ENCODE peak calls at places on chromosome 20, in seven cellular contexts. E is IMR-90, N is mesendoderm, G is mesenchymal stem cell, A is neuronal stem cell, V is H1, F is trophoblast cell. L is an unnamed sample.

GRCh38 chr20:34938466-34939163 is 17.0 kb downstream of the GSS start:
- DNase-seq in E (no peak), N (no peak), G (no peak), A (no peak), V (no peak), F (no peak), L (no peak)

GRCh38 chr20:37356961-37357371 is 11.0 kb downstream of the SRC start:
- DNase-seq in E (no peak), N (no peak), G (no peak), A (no peak), V (no peak), F (no peak), L (no peak)

GRCh38 chr20:23454816-23455215 is 2.1 kb upstream of the CST11 start:
- DNase-seq in E (no peak), N (no peak), G (no peak), A (no peak), V (no peak), F (peak), L (no peak)

GRCh38 chr20:420721-421574 is 12.8 kb downstream of the RBCK1 start:
- DNase-seq in E (no peak), N (no peak), G (no peak), A (no peak), V (no peak), F (no peak), L (peak)

GRCh38 chr20:58014628-58015315 is 213.7 kb downstream of the ANKRD60 start:
- DNase-seq in E (no peak), N (no peak), G (no peak), A (no peak), V (no peak), F (no peak), L (peak)

GRCh38 chr20:10553326-10553984 is 118.3 kb downstream of the SLX4IP start:
- DNase-seq in E (peak), N (peak), G (peak), A (peak), V (no peak), F (peak), L (peak)

GRCh38 chr20:47620808-47621805 is 119.4 kb downstream of the NCOA3 start:
- DNase-seq in E (peak), N (peak), G (peak), A (peak), V (no peak), F (no peak), L (no peak)

GRCh38 chr20:62951143-62951895 is 1.2 kb upstream of the SLC17A9 start:
- DNase-seq in E (no peak), N (no peak), G (no peak), A (no peak), V (no peak), F (no peak), L (no peak)

GRCh38 chr20:60512436-60512835 is 554.2 kb downstream of the CDH26 start:
- DNase-seq in E (peak), N (peak), G (no peak), A (peak), V (peak), F (peak), L (peak)

GRCh38 chr20:60750909-60751308 is 501.2 kb upstream of the CDH4 start:
- DNase-seq in E (no peak), N (no peak), G (no peak), A (no peak), V (no peak), F (no peak), L (no peak)

GRCh38 chr20:43941476-43942212 is 27.0 kb downstream of the TOX2 start:
- DNase-seq in E (peak), N (no peak), G (no peak), A (no peak), V (no peak), F (no peak), L (no peak)

DNA sequence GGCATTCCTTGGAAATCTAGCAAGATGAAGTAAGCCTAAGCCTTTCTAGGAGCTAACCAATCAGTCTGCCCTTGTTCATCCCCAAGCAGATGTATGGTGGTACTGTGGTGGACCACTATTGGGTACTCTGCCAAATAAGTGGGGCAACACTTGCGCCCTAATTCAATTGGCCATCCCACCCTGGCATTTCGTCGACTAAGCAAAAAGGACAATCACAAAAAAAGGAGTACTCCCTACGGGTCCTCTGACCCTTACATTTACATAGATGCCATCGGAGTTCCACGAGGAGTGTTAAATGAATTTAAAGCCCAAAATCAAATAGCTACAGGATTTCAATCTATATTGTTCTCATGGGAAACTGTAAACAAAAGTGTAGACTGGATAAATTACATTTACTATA is 19.5 kb downstream of the CHD6 start:
- DNase-seq in E (no peak), N (no peak), G (no peak), A (no peak), V (no peak), F (no peak), L (no peak)
- H2AK5ac ChIP-seq in E (no peak), N (no peak), G (no peak), A (no peak), V (no peak), F (no peak), L (no peak)

GRCh38 chr20:38957915-38958485 is 4.1 kb upstream of the DHX35 start:
- DNase-seq in E (no peak), N (no peak), G (no peak), A (no peak), V (no peak), F (no peak), L (no peak)

GRCh38 chr20:38963745-38964144 is 1.6 kb downstream of the DHX35 start:
- DNase-seq in E (no peak), N (no peak), G (no peak), A (no peak), V (no peak), F (no peak), L (no peak)

GRCh38 chr20:38962044-38962897 is at the start of gene DHX35:
- DNase-seq in E (peak), N (peak), G (peak), A (peak), V (peak), F (peak), L (peak)

GRCh38 chr20:38962898-38963484 is 847 bp downstream of the DHX35 start:
- DNase-seq in E (no peak), N (no peak), G (no peak), A (no peak), V (no peak), F (no peak), L (no peak)

DNA sequence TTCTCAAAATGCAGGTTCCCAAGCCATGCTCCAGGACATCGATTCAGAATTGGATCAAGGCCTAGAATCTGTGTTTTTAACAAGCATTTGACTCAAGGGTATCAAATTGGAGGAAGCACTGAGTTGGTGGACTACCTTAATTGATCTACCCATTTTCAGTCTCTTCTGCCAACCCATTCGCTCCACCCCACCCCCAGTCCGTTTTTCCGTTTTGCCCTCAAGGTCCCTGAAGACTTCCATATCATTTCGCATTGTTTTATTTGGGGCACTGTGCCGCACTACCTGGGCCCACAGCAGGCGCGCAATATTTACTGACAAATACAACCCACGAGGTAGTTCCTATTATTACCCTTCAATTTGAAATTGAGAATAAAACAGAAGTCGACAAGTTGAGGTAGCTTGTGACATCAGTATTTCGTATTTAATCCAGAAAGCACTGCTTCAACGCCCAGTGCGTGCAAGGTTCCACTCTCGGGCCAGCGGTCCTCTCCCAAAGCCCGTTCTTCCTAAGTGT is 557 bp upstream of the DHX35 start:
- DNase-seq in E (no peak), N (no peak), G (no peak), A (no peak), V (no peak), F (no peak), L (no peak)
- H2BK5ac ChIP-seq in E (peak), N (peak), G (no peak), A (peak), V (peak), F (peak), L (peak)

DNA sequence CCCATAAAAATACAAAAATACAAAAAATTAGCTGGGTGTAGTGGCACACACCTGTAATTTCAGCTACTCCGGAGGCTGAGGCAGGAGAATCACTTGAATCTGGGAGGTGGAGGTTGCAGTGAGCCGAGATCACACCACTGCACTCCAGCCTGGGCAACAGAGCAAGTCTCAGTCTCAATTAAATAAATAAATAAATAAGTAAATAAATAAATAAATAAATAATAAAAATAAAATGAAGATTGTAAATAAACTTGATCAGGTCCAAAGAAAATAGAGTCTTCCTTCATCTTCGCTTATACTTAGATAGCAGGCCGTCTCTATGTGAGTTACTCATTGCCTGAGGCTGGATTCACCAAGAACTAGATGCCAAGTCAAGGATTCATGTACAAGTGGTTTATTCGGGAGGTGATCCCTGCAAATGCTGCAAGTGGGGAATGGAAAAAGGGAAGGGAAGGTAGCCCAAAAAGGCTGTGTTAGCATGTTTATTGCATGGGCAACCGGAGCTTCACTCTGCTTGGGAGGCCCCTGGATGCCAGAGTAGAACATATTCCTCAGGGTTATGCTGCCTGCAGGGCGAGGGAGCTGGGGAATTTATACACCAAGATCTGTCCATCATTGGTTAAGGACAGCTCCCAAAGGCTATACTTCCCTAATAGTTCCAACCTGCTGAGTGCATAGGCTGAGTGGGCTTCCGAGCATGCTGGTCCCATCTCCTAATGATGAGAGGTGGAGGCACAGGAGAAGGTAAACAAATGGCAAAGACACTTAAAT is 16.3 kb downstream of the PRND start:
- DNase-seq in E (no peak), N (no peak), G (no peak), A (no peak), V (no peak), F (no peak), L (no peak)
- H2AK5ac ChIP-seq in E (no peak), N (no peak), G (no peak), A (no peak), V (no peak), F (no peak), L (no peak)

GRCh38 chr20:19568128-19568527 is 189.9 kb upstream of the RIN2 start:
- DNase-seq in E (no peak), N (no peak), G (no peak), A (no peak), V (no peak), F (no peak), L (no peak)
- H2BK5ac ChIP-seq in E (no peak), N (no peak), G (no peak), A (no peak), V (no peak), F (no peak), L (no peak)

DNA sequence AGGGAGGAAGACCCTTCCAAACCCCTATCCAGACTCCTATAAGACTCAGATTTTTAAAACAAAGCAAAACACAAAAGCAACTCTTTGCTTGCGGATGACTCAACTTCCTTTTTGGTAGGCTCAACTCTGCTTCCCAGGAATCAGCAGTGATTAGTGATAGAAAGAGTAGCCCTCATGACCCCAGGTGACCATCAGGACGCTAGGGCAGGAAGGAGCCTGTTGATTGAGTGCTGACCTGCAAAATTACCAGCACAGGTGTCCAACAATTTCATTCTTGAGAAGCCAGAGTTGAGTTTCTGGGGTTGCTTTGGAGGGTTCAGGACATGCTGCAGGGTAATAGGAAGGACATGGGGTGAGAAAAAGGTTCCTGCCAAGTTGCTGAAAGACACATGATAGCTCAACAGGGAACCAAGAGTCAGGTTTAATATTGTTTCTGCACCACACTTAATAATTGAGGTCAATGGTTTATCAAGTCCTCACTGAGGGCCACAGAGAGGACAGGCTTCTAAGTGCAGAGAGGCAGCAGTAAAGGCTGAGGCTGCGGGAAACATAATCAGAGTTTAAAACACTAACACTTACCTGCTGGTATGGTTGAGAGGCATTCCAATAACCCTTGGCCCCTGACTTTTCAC is 67.4 kb upstream of the BMP2 start:
- DNase-seq in E (no peak), N (no peak), G (no peak), A (no peak), V (no peak), F (no peak), L (no peak)
- H2AK5ac ChIP-seq in E (no peak), N (no peak), G (no peak), A (no peak), V (no peak), F (no peak), L (no peak)

GRCh38 chr20:52624270-52624669 is 347.9 kb upstream of the TSHZ2 start:
- DNase-seq in E (no peak), N (no peak), G (no peak), A (peak), V (no peak), F (peak), L (no peak)
- H2BK5ac ChIP-seq in E (no peak), N (no peak), G (no peak), A (no peak), V (no peak), F (no peak), L (no peak)

GRCh38 chr20:52905235-52905634 is 66.9 kb upstream of the TSHZ2 start:
- DNase-seq in E (no peak), N (peak), G (no peak), A (no peak), V (no peak), F (no peak), L (no peak)
- H2AK5ac ChIP-seq in E (no peak), N (no peak), G (no peak), A (no peak), V (no peak), F (no peak), L (no peak)

GRCh38 chr20:5024103-5024502 is 22.8 kb upstream of the SLC23A2 start:
- DNase-seq in E (peak), N (no peak), G (no peak), A (no peak), V (no peak), F (no peak), L (no peak)
- H2BK5ac ChIP-seq in E (no peak), N (no peak), G (no peak), A (no peak), V (no peak), F (no peak), L (no peak)

GRCh38 chr20:8951136-8951535 is 117.8 kb upstream of the PLCB4 start:
- DNase-seq in E (no peak), N (no peak), G (no peak), A (no peak), V (no peak), F (no peak), L (no peak)

GRCh38 chr20:8953300-8953699 is 115.6 kb upstream of the PLCB4 start:
- DNase-seq in E (no peak), N (peak), G (no peak), A (no peak), V (no peak), F (no peak), L (peak)
- H2AK5ac ChIP-seq in E (no peak), N (no peak), G (no peak), A (no peak), V (no peak), F (no peak), L (no peak)

L was measured in H9.